ENCODE peak calls at places on chromosomes 5 and 9, in five cellular contexts. G is A549, O is endodermal cell, F is upper lobe of right lung, A is esophagus muscularis mucosa. X is an unnamed sample. For H3K9me3, the result is how much of the 10 kb centered on the place peaks cover.

GRCh38 chr9:34522091-34522887 is 501 bp downstream of the ENHO start:
- DNase-seq in F (no peak), O (no peak), A (no peak), G (no peak), X (peak)

GRCh38 chr9:1210954-1211353 is 160.8 kb downstream of the DMRT2 start:
- DNase-seq in G (no peak), O (no peak), A (no peak), F (no peak), X (no peak)

GRCh38 chr5:75523275-75523674 is 11.6 kb downstream of the POLK start:
- DNase-seq in A (no peak), G (no peak), O (no peak), F (no peak), X (no peak)

GRCh38 chr9:107717608-107718314 is 228.2 kb upstream of the KLF4 start:
- DNase-seq in F (no peak), G (no peak), O (no peak), A (no peak), X (no peak)

GRCh38 chr9:32004431-32005076 is 379.9 kb upstream of the ACO1 start:
- DNase-seq in O (peak), F (no peak), A (no peak), G (no peak), X (no peak)

GRCh38 chr5:145531038-145531734 is 304.0 kb downstream of the PRELID2 start:
- DNase-seq in F (no peak), O (no peak), A (no peak), G (peak), X (peak)

GRCh38 chr9:127574089-127574921 is 37.8 kb upstream of the STXBP1 start:
- DNase-seq in F (peak), A (no peak), O (no peak), G (peak), X (no peak)

GRCh38 chr5:177592010-177592834 is at the start of gene TMED9:
- DNase-seq in O (peak), A (no peak), G (peak), F (peak), X (peak)

GRCh38 chr5:109105631-109106267 is 304.0 kb downstream of the PJA2 start:
- DNase-seq in O (no peak), G (no peak), F (no peak), A (no peak), X (no peak)

GRCh38 chr9:38339087-38339486 is 53.4 kb upstream of the ALDH1B1 start:
- DNase-seq in O (no peak), A (no peak), G (no peak), F (no peak), X (no peak)

GRCh38 chr5:69209607-69210006 is 20.2 kb downstream of the CENPH start:
- DNase-seq in A (no peak), F (no peak), G (no peak), O (no peak), X (no peak)

GRCh38 chr9:3875371-3876132 is 349.8 kb upstream of the RFX3 start:
- DNase-seq in F (no peak), G (peak), O (no peak), A (no peak), X (no peak)

GRCh38 chr5:72063219-72063819 is 44.0 kb upstream of the MAP1B start:
- DNase-seq in G (peak), F (no peak), A (no peak), O (peak), X (no peak)

GRCh38 chr5:42810905-42811590 is 644 bp downstream of the SELENOP start:
- DNase-seq in G (no peak), O (no peak), F (no peak), A (no peak), X (no peak)

GRCh38 chr5:69042915-69043795 is 50.7 kb upstream of the SLC30A5 start:
- DNase-seq in O (peak), F (no peak), A (peak), G (peak), X (peak)

GRCh38 chr5:51386916-51387853 is 3.9 kb downstream of the ISL1 start:
- DNase-seq in A (no peak), O (peak), G (no peak), F (no peak), X (no peak)

GRCh38 chr5:110899566-110900412 is 161.0 kb downstream of the SLC25A46 start:
- DNase-seq in A (no peak), O (no peak), G (no peak), F (no peak), X (no peak)

GRCh38 chr9:14530301-14530700 is 162.9 kb downstream of the ZDHHC21 start:
- DNase-seq in O (no peak), G (no peak), F (no peak), A (no peak), X (no peak)

GRCh38 chr5:132093310-132093709 is 19.7 kb downstream of the CSF2 start:
- DNase-seq in O (no peak), A (no peak), F (no peak), G (no peak), X (no peak)

GRCh38 chr9:27665121-27665520 is 91.8 kb upstream of the C9orf72 start:
- DNase-seq in G (no peak), A (no peak), O (peak), F (no peak), X (no peak)

GRCh38 chr9:127779136-127779981 is 893 bp upstream of the SH2D3C start:
- DNase-seq in O (peak), F (no peak), A (no peak), G (no peak), X (no peak)

DNA sequence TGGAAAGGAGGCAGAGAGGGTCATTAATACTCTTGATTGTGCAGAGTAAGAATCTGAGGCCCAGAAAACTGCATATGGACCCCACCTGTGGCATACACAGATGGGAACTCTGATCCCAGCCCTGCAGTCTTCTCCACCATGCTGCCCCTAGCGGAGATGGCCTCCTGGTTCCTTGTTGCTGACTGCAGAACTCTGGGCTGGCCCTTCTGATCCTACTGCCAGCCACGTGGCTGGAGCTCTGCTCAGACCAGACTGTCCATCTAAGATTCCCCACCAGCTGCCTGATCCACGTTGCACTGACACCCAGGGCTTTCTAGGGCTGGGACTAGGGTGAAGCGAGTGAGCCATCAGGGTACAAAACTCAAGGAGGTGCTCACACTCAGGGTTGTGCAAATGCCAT is 245.7 kb upstream of the NR4A3 start:
- DNase-seq in F (no peak), O (peak), A (peak), G (peak), X (no peak)
- TF ChIP-seq CTCF in F (no peak), O (peak), A (no peak), G (no peak), X (no peak)

DNA sequence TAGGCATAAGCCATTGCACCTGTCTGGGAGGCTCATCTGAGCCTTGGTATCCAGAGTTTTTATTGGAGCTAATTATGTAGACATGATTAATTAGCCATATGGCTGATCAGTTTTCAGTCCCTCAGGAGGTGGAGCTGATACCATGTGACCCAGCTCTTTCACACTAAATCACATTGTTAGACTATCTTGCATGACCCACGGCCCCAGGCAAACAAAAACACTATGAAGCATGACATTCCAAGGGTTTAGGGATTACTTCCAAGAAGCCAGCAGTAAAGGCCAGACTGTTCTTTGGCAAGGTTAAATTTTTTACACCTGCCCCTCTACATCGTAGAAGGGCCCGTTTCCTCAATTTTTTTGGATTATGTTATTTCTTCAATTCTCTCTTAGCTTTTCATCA is 5.0 kb upstream of the C5orf24 start:
- DNase-seq in G (no peak), F (no peak), O (no peak), A (no peak), X (no peak)
- H3K9me3 ChIP-seq in G (under half), F (under half), O (under half), A (under half), X (under half)

GRCh38 chr5:57082441-57083067 is 91.3 kb upstream of the GPBP1 start:
- DNase-seq in O (no peak), G (peak), A (no peak), F (no peak), X (no peak)
- TF ChIP-seq CTCF in O (peak), G (no peak), A (no peak), F (no peak), X (no peak)

GRCh38 chr5:1042626-1043025 is 34.0 kb downstream of the NKD2 start:
- DNase-seq in G (no peak), A (no peak), F (no peak), O (no peak), X (no peak)
- H3K9me3 ChIP-seq in G (under half), A (under half), F (under half), O (under half), X (under half)

GRCh38 chr5:150272531-150272930 is 17.0 kb downstream of the CAMK2A start:
- DNase-seq in F (no peak), A (no peak), G (peak), O (peak), X (no peak)
- TF ChIP-seq CTCF in F (peak), A (no peak), G (peak), O (peak), X (peak)

GRCh38 chr5:40235471-40235870 is 444.2 kb upstream of the PTGER4 start:
- DNase-seq in A (no peak), G (no peak), F (no peak), O (no peak), X (no peak)

GRCh38 chr5:40240671-40241070 is 439.0 kb upstream of the PTGER4 start:
- DNase-seq in O (no peak), G (no peak), A (no peak), F (no peak), X (no peak)

GRCh38 chr5:40236001-40236400 is 443.7 kb upstream of the PTGER4 start:
- DNase-seq in F (no peak), G (no peak), A (no peak), O (no peak), X (no peak)

GRCh38 chr5:40238066-40238745 is 441.5 kb upstream of the PTGER4 start:
- DNase-seq in A (no peak), O (no peak), F (no peak), G (no peak), X (no peak)

GRCh38 chr5:40240111-40240510 is 439.6 kb upstream of the PTGER4 start:
- DNase-seq in O (no peak), A (no peak), G (peak), F (no peak), X (no peak)
- H3K9me3 ChIP-seq in O (under half), A (under half), G (under half), F (under half), X (under half)

GRCh38 chr9:137174722-137175293 is 3.0 kb upstream of the TMEM210 start:
- DNase-seq in F (no peak), A (no peak), O (peak), G (no peak), X (no peak)
- TF ChIP-seq CTCF in F (no peak), A (no peak), O (peak), G (no peak), X (no peak)

DNA sequence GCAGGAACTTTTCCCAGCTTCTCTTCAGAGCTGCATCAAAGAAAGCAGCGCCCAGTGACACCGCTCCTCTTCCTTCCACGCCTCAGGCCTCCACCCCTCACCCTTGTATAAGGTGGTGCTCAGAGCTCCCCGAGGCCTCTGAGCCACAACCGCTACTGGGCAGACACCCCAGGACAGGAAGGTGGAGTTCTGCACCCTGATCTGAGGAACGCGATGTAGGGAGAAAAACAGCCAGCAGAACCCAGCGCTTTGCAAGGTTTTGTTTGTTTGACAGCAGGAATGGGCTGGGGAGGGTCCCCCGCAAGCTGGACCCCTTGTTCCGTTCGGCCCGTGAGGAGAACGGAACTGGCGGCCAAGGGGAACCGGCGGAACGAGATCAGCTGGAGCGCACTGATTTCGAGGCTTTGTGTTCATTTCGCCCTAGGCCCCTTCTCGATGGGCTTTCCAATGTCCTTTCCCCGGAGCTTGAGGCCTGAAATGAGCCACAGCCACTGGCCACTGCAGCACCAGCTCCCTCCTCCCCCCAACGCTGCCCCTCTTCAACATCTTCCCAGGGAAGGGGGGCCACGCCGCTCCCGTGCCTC is 4.1 kb downstream of the EDF1 start:
- DNase-seq in F (no peak), G (no peak), A (no peak), O (peak), X (no peak)
- H3K9me3 ChIP-seq in F (under half), G (under half), A (under half), O (under half), X (under half)